ENCODE peak calls at places on chromosomes 12 and 14, in nine cellular contexts. One of them, this sample, is unnamed.

GRCh38 chr12:13210022-13210539 is 13.6 kb downstream of the EMP1 start:
- DNase-seq in CD8-positive, alpha-beta T cell: no peak
- DNase-seq in A172: no peak
- DNase-seq in stimulated activated CD8-positive, alpha-beta memory T cell treated with anti-CD3 and anti-CD28 coated beads, Interleukin-7, amount 100 ng/mL, for 1 hour: no peak
- DNase-seq in stimulated activated CD4-positive, alpha-beta T cell treated with anti-CD3 and anti-CD28 coated beads, Interleukin-4, amount 100 ng/mL, for 24 hours: no peak
- DNase-seq in C1 segment of cervical spinal cord: no peak
- DNase-seq in OCI-LY7: no peak
- DNase-seq in germinal center: no peak
- DNase-seq in nephron progenitor cell: no peak
- DNase-seq in this sample: no peak

GRCh38 chr12:112901271-112901670 is 5.5 kb upstream of the OAS1 start:
- DNase-seq in stimulated activated CD4-positive, alpha-beta T cell treated with anti-CD3 and anti-CD28 coated beads, Interleukin-4, amount 100 ng/mL, for 24 hours: no peak
- DNase-seq in stimulated activated CD8-positive, alpha-beta memory T cell treated with anti-CD3 and anti-CD28 coated beads, Interleukin-7, amount 100 ng/mL, for 1 hour: no peak
- DNase-seq in OCI-LY7: no peak
- DNase-seq in germinal center: no peak
- DNase-seq in nephron progenitor cell: no peak
- DNase-seq in C1 segment of cervical spinal cord: no peak
- DNase-seq in CD8-positive, alpha-beta T cell: no peak
- DNase-seq in A172: no peak
- DNase-seq in this sample: no peak

GRCh38 chr12:65943388-65944137 is 119.3 kb downstream of the HMGA2 start:
- DNase-seq in germinal center: no peak
- DNase-seq in A172: no peak
- DNase-seq in stimulated activated CD8-positive, alpha-beta memory T cell treated with anti-CD3 and anti-CD28 coated beads, Interleukin-7, amount 100 ng/mL, for 1 hour: no peak
- DNase-seq in OCI-LY7: no peak
- DNase-seq in nephron progenitor cell: no peak
- DNase-seq in stimulated activated CD4-positive, alpha-beta T cell treated with anti-CD3 and anti-CD28 coated beads, Interleukin-4, amount 100 ng/mL, for 24 hours: no peak
- DNase-seq in C1 segment of cervical spinal cord: no peak
- DNase-seq in CD8-positive, alpha-beta T cell: no peak
- DNase-seq in this sample: no peak

GRCh38 chr12:5694759-5695409 is 250.2 kb downstream of the ANO2 start:
- DNase-seq in germinal center: no peak
- DNase-seq in OCI-LY7: no peak
- DNase-seq in nephron progenitor cell: no peak
- DNase-seq in CD8-positive, alpha-beta T cell: no peak
- DNase-seq in A172: no peak
- DNase-seq in C1 segment of cervical spinal cord: no peak
- DNase-seq in stimulated activated CD8-positive, alpha-beta memory T cell treated with anti-CD3 and anti-CD28 coated beads, Interleukin-7, amount 100 ng/mL, for 1 hour: no peak
- DNase-seq in stimulated activated CD4-positive, alpha-beta T cell treated with anti-CD3 and anti-CD28 coated beads, Interleukin-4, amount 100 ng/mL, for 24 hours: no peak
- DNase-seq in this sample: no peak

GRCh38 chr12:120367924-120368788 is 808 bp downstream of the MSI1 start:
- DNase-seq in germinal center: no peak
- DNase-seq in A172: no peak
- DNase-seq in stimulated activated CD4-positive, alpha-beta T cell treated with anti-CD3 and anti-CD28 coated beads, Interleukin-4, amount 100 ng/mL, for 24 hours: peak
- DNase-seq in CD8-positive, alpha-beta T cell: no peak
- DNase-seq in nephron progenitor cell: peak
- DNase-seq in C1 segment of cervical spinal cord: no peak
- DNase-seq in OCI-LY7: no peak
- DNase-seq in stimulated activated CD8-positive, alpha-beta memory T cell treated with anti-CD3 and anti-CD28 coated beads, Interleukin-7, amount 100 ng/mL, for 1 hour: no peak
- DNase-seq in this sample: no peak

GRCh38 chr14:49303952-49304516 is 282.1 kb downstream of the RPS29 start:
- DNase-seq in nephron progenitor cell: peak
- DNase-seq in stimulated activated CD8-positive, alpha-beta memory T cell treated with anti-CD3 and anti-CD28 coated beads, Interleukin-7, amount 100 ng/mL, for 1 hour: no peak
- DNase-seq in CD8-positive, alpha-beta T cell: no peak
- DNase-seq in germinal center: no peak
- DNase-seq in OCI-LY7: peak
- DNase-seq in A172: peak
- DNase-seq in C1 segment of cervical spinal cord: no peak
- DNase-seq in stimulated activated CD4-positive, alpha-beta T cell treated with anti-CD3 and anti-CD28 coated beads, Interleukin-4, amount 100 ng/mL, for 24 hours: no peak
- DNase-seq in this sample: no peak

GRCh38 chr12:7271904-7272303 is 32.0 kb upstream of the ACSM4 start:
- DNase-seq in CD8-positive, alpha-beta T cell: no peak
- DNase-seq in stimulated activated CD4-positive, alpha-beta T cell treated with anti-CD3 and anti-CD28 coated beads, Interleukin-4, amount 100 ng/mL, for 24 hours: no peak
- DNase-seq in stimulated activated CD8-positive, alpha-beta memory T cell treated with anti-CD3 and anti-CD28 coated beads, Interleukin-7, amount 100 ng/mL, for 1 hour: no peak
- DNase-seq in germinal center: no peak
- DNase-seq in OCI-LY7: no peak
- DNase-seq in A172: no peak
- DNase-seq in nephron progenitor cell: no peak
- DNase-seq in C1 segment of cervical spinal cord: no peak
- DNase-seq in this sample: no peak

GRCh38 chr12:6921996-6922935 is 5.5 kb upstream of the ATN1 start:
- DNase-seq in OCI-LY7: peak
- DNase-seq in stimulated activated CD8-positive, alpha-beta memory T cell treated with anti-CD3 and anti-CD28 coated beads, Interleukin-7, amount 100 ng/mL, for 1 hour: no peak
- DNase-seq in C1 segment of cervical spinal cord: no peak
- DNase-seq in germinal center: peak
- DNase-seq in A172: no peak
- DNase-seq in nephron progenitor cell: no peak
- DNase-seq in stimulated activated CD4-positive, alpha-beta T cell treated with anti-CD3 and anti-CD28 coated beads, Interleukin-4, amount 100 ng/mL, for 24 hours: no peak
- DNase-seq in CD8-positive, alpha-beta T cell: no peak
- DNase-seq in this sample: no peak

GRCh38 chr12:108567388-108567787 is 5.0 kb downstream of the ISCU start:
- DNase-seq in germinal center: no peak
- DNase-seq in OCI-LY7: no peak
- DNase-seq in stimulated activated CD4-positive, alpha-beta T cell treated with anti-CD3 and anti-CD28 coated beads, Interleukin-4, amount 100 ng/mL, for 24 hours: no peak
- DNase-seq in A172: no peak
- DNase-seq in C1 segment of cervical spinal cord: no peak
- DNase-seq in CD8-positive, alpha-beta T cell: no peak
- DNase-seq in stimulated activated CD8-positive, alpha-beta memory T cell treated with anti-CD3 and anti-CD28 coated beads, Interleukin-7, amount 100 ng/mL, for 1 hour: no peak
- DNase-seq in nephron progenitor cell: no peak
- DNase-seq in this sample: no peak

GRCh38 chr14:60509438-60510253 is 700 bp downstream of the SIX6 start:
- DNase-seq in C1 segment of cervical spinal cord: no peak
- DNase-seq in nephron progenitor cell: peak
- DNase-seq in stimulated activated CD4-positive, alpha-beta T cell treated with anti-CD3 and anti-CD28 coated beads, Interleukin-4, amount 100 ng/mL, for 24 hours: no peak
- DNase-seq in germinal center: no peak
- DNase-seq in stimulated activated CD8-positive, alpha-beta memory T cell treated with anti-CD3 and anti-CD28 coated beads, Interleukin-7, amount 100 ng/mL, for 1 hour: no peak
- DNase-seq in CD8-positive, alpha-beta T cell: no peak
- DNase-seq in OCI-LY7: no peak
- DNase-seq in A172: no peak
- DNase-seq in this sample: no peak

GRCh38 chr12:49598527-49598926 is 6.9 kb downstream of the FAM186B start:
- DNase-seq in C1 segment of cervical spinal cord: no peak
- DNase-seq in stimulated activated CD8-positive, alpha-beta memory T cell treated with anti-CD3 and anti-CD28 coated beads, Interleukin-7, amount 100 ng/mL, for 1 hour: no peak
- DNase-seq in stimulated activated CD4-positive, alpha-beta T cell treated with anti-CD3 and anti-CD28 coated beads, Interleukin-4, amount 100 ng/mL, for 24 hours: no peak
- DNase-seq in A172: no peak
- DNase-seq in germinal center: no peak
- DNase-seq in nephron progenitor cell: no peak
- DNase-seq in CD8-positive, alpha-beta T cell: no peak
- DNase-seq in OCI-LY7: no peak
- DNase-seq in this sample: no peak

GRCh38 chr14:97719931-97720330 is 922.7 kb downstream of the VRK1 start:
- DNase-seq in stimulated activated CD4-positive, alpha-beta T cell treated with anti-CD3 and anti-CD28 coated beads, Interleukin-4, amount 100 ng/mL, for 24 hours: peak
- DNase-seq in nephron progenitor cell: no peak
- DNase-seq in A172: no peak
- DNase-seq in CD8-positive, alpha-beta T cell: no peak
- DNase-seq in germinal center: no peak
- DNase-seq in stimulated activated CD8-positive, alpha-beta memory T cell treated with anti-CD3 and anti-CD28 coated beads, Interleukin-7, amount 100 ng/mL, for 1 hour: no peak
- DNase-seq in OCI-LY7: no peak
- DNase-seq in C1 segment of cervical spinal cord: no peak
- DNase-seq in this sample: no peak

GRCh38 chr14:64856528-64857445 is 22.9 kb downstream of the SPTB start:
- DNase-seq in C1 segment of cervical spinal cord: no peak
- DNase-seq in nephron progenitor cell: no peak
- DNase-seq in germinal center: no peak
- DNase-seq in stimulated activated CD8-positive, alpha-beta memory T cell treated with anti-CD3 and anti-CD28 coated beads, Interleukin-7, amount 100 ng/mL, for 1 hour: no peak
- DNase-seq in OCI-LY7: no peak
- DNase-seq in CD8-positive, alpha-beta T cell: no peak
- DNase-seq in stimulated activated CD4-positive, alpha-beta T cell treated with anti-CD3 and anti-CD28 coated beads, Interleukin-4, amount 100 ng/mL, for 24 hours: no peak
- DNase-seq in A172: no peak
- DNase-seq in this sample: no peak

GRCh38 chr14:52954346-52955214 is 3.7 kb upstream of the FERMT2 start:
- DNase-seq in germinal center: no peak
- DNase-seq in stimulated activated CD4-positive, alpha-beta T cell treated with anti-CD3 and anti-CD28 coated beads, Interleukin-4, amount 100 ng/mL, for 24 hours: no peak
- DNase-seq in CD8-positive, alpha-beta T cell: no peak
- DNase-seq in A172: no peak
- DNase-seq in stimulated activated CD8-positive, alpha-beta memory T cell treated with anti-CD3 and anti-CD28 coated beads, Interleukin-7, amount 100 ng/mL, for 1 hour: no peak
- DNase-seq in C1 segment of cervical spinal cord: no peak
- DNase-seq in OCI-LY7: no peak
- DNase-seq in nephron progenitor cell: no peak
- DNase-seq in this sample: peak

GRCh38 chr14:39265032-39265431 is 31.3 kb downstream of the MIA2 start:
- DNase-seq in nephron progenitor cell: no peak
- DNase-seq in C1 segment of cervical spinal cord: no peak
- DNase-seq in stimulated activated CD4-positive, alpha-beta T cell treated with anti-CD3 and anti-CD28 coated beads, Interleukin-4, amount 100 ng/mL, for 24 hours: no peak
- DNase-seq in stimulated activated CD8-positive, alpha-beta memory T cell treated with anti-CD3 and anti-CD28 coated beads, Interleukin-7, amount 100 ng/mL, for 1 hour: no peak
- DNase-seq in A172: peak
- DNase-seq in CD8-positive, alpha-beta T cell: no peak
- DNase-seq in OCI-LY7: peak
- DNase-seq in germinal center: no peak
- DNase-seq in this sample: no peak

GRCh38 chr14:101815994-101816393 is 54.5 kb downstream of the PPP2R5C start:
- DNase-seq in stimulated activated CD4-positive, alpha-beta T cell treated with anti-CD3 and anti-CD28 coated beads, Interleukin-4, amount 100 ng/mL, for 24 hours: no peak
- DNase-seq in A172: no peak
- DNase-seq in C1 segment of cervical spinal cord: no peak
- DNase-seq in germinal center: no peak
- DNase-seq in CD8-positive, alpha-beta T cell: no peak
- DNase-seq in OCI-LY7: peak
- DNase-seq in stimulated activated CD8-positive, alpha-beta memory T cell treated with anti-CD3 and anti-CD28 coated beads, Interleukin-7, amount 100 ng/mL, for 1 hour: no peak
- DNase-seq in nephron progenitor cell: no peak
- DNase-seq in this sample: no peak

GRCh38 chr14:89336338-89336737 is 80.7 kb downstream of the FOXN3 start:
- DNase-seq in stimulated activated CD4-positive, alpha-beta T cell treated with anti-CD3 and anti-CD28 coated beads, Interleukin-4, amount 100 ng/mL, for 24 hours: no peak
- DNase-seq in stimulated activated CD8-positive, alpha-beta memory T cell treated with anti-CD3 and anti-CD28 coated beads, Interleukin-7, amount 100 ng/mL, for 1 hour: no peak
- DNase-seq in nephron progenitor cell: no peak
- DNase-seq in CD8-positive, alpha-beta T cell: no peak
- DNase-seq in C1 segment of cervical spinal cord: no peak
- DNase-seq in germinal center: no peak
- DNase-seq in OCI-LY7: peak
- DNase-seq in A172: no peak
- DNase-seq in this sample: no peak

GRCh38 chr14:20001863-20002262 is at the start of gene OR4Q2:
- DNase-seq in nephron progenitor cell: no peak
- DNase-seq in stimulated activated CD8-positive, alpha-beta memory T cell treated with anti-CD3 and anti-CD28 coated beads, Interleukin-7, amount 100 ng/mL, for 1 hour: no peak
- DNase-seq in germinal center: no peak
- DNase-seq in C1 segment of cervical spinal cord: no peak
- DNase-seq in OCI-LY7: no peak
- DNase-seq in stimulated activated CD4-positive, alpha-beta T cell treated with anti-CD3 and anti-CD28 coated beads, Interleukin-4, amount 100 ng/mL, for 24 hours: no peak
- DNase-seq in A172: no peak
- DNase-seq in CD8-positive, alpha-beta T cell: no peak
- DNase-seq in this sample: no peak

GRCh38 chr12:100279159-100279558 is 12.2 kb downstream of the SCYL2 start:
- DNase-seq in nephron progenitor cell: no peak
- DNase-seq in germinal center: no peak
- DNase-seq in stimulated activated CD4-positive, alpha-beta T cell treated with anti-CD3 and anti-CD28 coated beads, Interleukin-4, amount 100 ng/mL, for 24 hours: no peak
- DNase-seq in CD8-positive, alpha-beta T cell: no peak
- DNase-seq in OCI-LY7: no peak
- DNase-seq in A172: no peak
- DNase-seq in stimulated activated CD8-positive, alpha-beta memory T cell treated with anti-CD3 and anti-CD28 coated beads, Interleukin-7, amount 100 ng/mL, for 1 hour: no peak
- DNase-seq in C1 segment of cervical spinal cord: no peak
- DNase-seq in this sample: no peak

GRCh38 chr12:68479261-68479581 is 131.5 kb upstream of the RAP1B start:
- DNase-seq in A172: no peak
- DNase-seq in stimulated activated CD8-positive, alpha-beta memory T cell treated with anti-CD3 and anti-CD28 coated beads, Interleukin-7, amount 100 ng/mL, for 1 hour: no peak
- DNase-seq in nephron progenitor cell: no peak
- DNase-seq in germinal center: no peak
- DNase-seq in stimulated activated CD4-positive, alpha-beta T cell treated with anti-CD3 and anti-CD28 coated beads, Interleukin-4, amount 100 ng/mL, for 24 hours: no peak
- DNase-seq in C1 segment of cervical spinal cord: no peak
- DNase-seq in OCI-LY7: no peak
- DNase-seq in CD8-positive, alpha-beta T cell: no peak
- DNase-seq in this sample: no peak

GRCh38 chr14:70601162-70601561 is 707 bp upstream of the MED6 start:
- DNase-seq in CD8-positive, alpha-beta T cell: no peak
- DNase-seq in A172: peak
- DNase-seq in OCI-LY7: no peak
- DNase-seq in C1 segment of cervical spinal cord: no peak
- DNase-seq in germinal center: no peak
- DNase-seq in nephron progenitor cell: no peak
- DNase-seq in stimulated activated CD8-positive, alpha-beta memory T cell treated with anti-CD3 and anti-CD28 coated beads, Interleukin-7, amount 100 ng/mL, for 1 hour: no peak
- DNase-seq in stimulated activated CD4-positive, alpha-beta T cell treated with anti-CD3 and anti-CD28 coated beads, Interleukin-4, amount 100 ng/mL, for 24 hours: no peak
- DNase-seq in this sample: no peak

GRCh38 chr12:103997277-103997900 is 31.7 kb downstream of the TDG start:
- DNase-seq in C1 segment of cervical spinal cord: no peak
- DNase-seq in CD8-positive, alpha-beta T cell: no peak
- DNase-seq in OCI-LY7: no peak
- DNase-seq in nephron progenitor cell: no peak
- DNase-seq in stimulated activated CD8-positive, alpha-beta memory T cell treated with anti-CD3 and anti-CD28 coated beads, Interleukin-7, amount 100 ng/mL, for 1 hour: no peak
- DNase-seq in A172: no peak
- DNase-seq in stimulated activated CD4-positive, alpha-beta T cell treated with anti-CD3 and anti-CD28 coated beads, Interleukin-4, amount 100 ng/mL, for 24 hours: no peak
- DNase-seq in germinal center: no peak
- DNase-seq in this sample: no peak

This sample was measured in GM06990.